ENCODE peak calls at places on chromosomes 12 and 14, in ten cellular contexts. One of them, this sample, is unnamed.

GRCh38 chr12:28114488-28114887 is 75.8 kb upstream of the CCDC91 start:
- DNase-seq in mucosa of gallbladder: no peak
- DNase-seq in IMR-90: peak; percentile 51
- DNase-seq in GM12892: no peak
- DNase-seq in heart right ventricle: no peak
- DNase-seq in neuronal stem cell: no peak
- DNase-seq in head of caudate nucleus: no peak
- DNase-seq in HEK293T: no peak
- DNase-seq in cardiac fibroblast: no peak
- DNase-seq in left ventricle myocardium superior: no peak
- DNase-seq in this sample: no peak

GRCh38 chr12:70070494-70071007 is 172.7 kb upstream of the CNOT2 start:
- DNase-seq in mucosa of gallbladder: no peak
- DNase-seq in IMR-90: no peak
- DNase-seq in GM12892: no peak
- DNase-seq in heart right ventricle: no peak
- DNase-seq in neuronal stem cell: no peak
- DNase-seq in head of caudate nucleus: no peak
- DNase-seq in HEK293T: peak; percentile 36
- DNase-seq in cardiac fibroblast: no peak
- DNase-seq in left ventricle myocardium superior: no peak
- DNase-seq in this sample: no peak

GRCh38 chr14:24238123-24238522 is 4.3 kb downstream of the TINF2 start:
- DNase-seq in mucosa of gallbladder: no peak
- DNase-seq in IMR-90: no peak
- DNase-seq in GM12892: no peak
- DNase-seq in heart right ventricle: no peak
- DNase-seq in neuronal stem cell: no peak
- DNase-seq in head of caudate nucleus: no peak
- DNase-seq in HEK293T: no peak
- DNase-seq in cardiac fibroblast: no peak
- DNase-seq in left ventricle myocardium superior: no peak
- DNase-seq in this sample: no peak

GRCh38 chr12:51910168-51910567 is 2.9 kb downstream of the ACVRL1 start:
- DNase-seq in mucosa of gallbladder: no peak
- DNase-seq in IMR-90: no peak
- DNase-seq in GM12892: no peak
- DNase-seq in heart right ventricle: no peak
- DNase-seq in neuronal stem cell: no peak
- DNase-seq in head of caudate nucleus: no peak
- DNase-seq in HEK293T: no peak
- DNase-seq in cardiac fibroblast: peak; percentile 44
- DNase-seq in left ventricle myocardium superior: no peak
- DNase-seq in this sample: no peak

GRCh38 chr14:35155962-35156361 is 33.6 kb downstream of the PRORP start:
- DNase-seq in mucosa of gallbladder: no peak
- DNase-seq in IMR-90: peak; percentile 79
- DNase-seq in GM12892: peak; percentile 17
- DNase-seq in heart right ventricle: no peak
- DNase-seq in neuronal stem cell: no peak
- DNase-seq in head of caudate nucleus: no peak
- DNase-seq in HEK293T: no peak
- DNase-seq in cardiac fibroblast: peak; percentile 52
- DNase-seq in left ventricle myocardium superior: no peak
- DNase-seq in this sample: no peak

GRCh38 chr12:55073043-55074022 is 52.9 kb upstream of the OR9K2 start:
- DNase-seq in mucosa of gallbladder: peak; percentile 71
- DNase-seq in IMR-90: peak; percentile 70
- DNase-seq in GM12892: no peak
- DNase-seq in heart right ventricle: peak; percentile 75
- DNase-seq in neuronal stem cell: peak; percentile 70
- DNase-seq in head of caudate nucleus: peak; percentile 92
- DNase-seq in HEK293T: peak; percentile 59
- DNase-seq in cardiac fibroblast: peak; percentile 82
- DNase-seq in left ventricle myocardium superior: peak; percentile 71
- DNase-seq in this sample: peak; percentile 49

GRCh38 chr12:108055135-108055534 is 74.0 kb upstream of the WSCD2 start:
- DNase-seq in mucosa of gallbladder: no peak
- DNase-seq in IMR-90: no peak
- DNase-seq in GM12892: no peak
- DNase-seq in heart right ventricle: no peak
- DNase-seq in neuronal stem cell: no peak
- DNase-seq in head of caudate nucleus: no peak
- DNase-seq in HEK293T: no peak
- DNase-seq in cardiac fibroblast: no peak
- DNase-seq in left ventricle myocardium superior: no peak
- DNase-seq in this sample: no peak

GRCh38 chr14:76995279-76996035 is 33.1 kb downstream of the IRF2BPL start:
- DNase-seq in mucosa of gallbladder: no peak
- DNase-seq in IMR-90: no peak
- DNase-seq in GM12892: no peak
- DNase-seq in heart right ventricle: no peak
- DNase-seq in neuronal stem cell: no peak
- DNase-seq in head of caudate nucleus: peak; percentile 79
- DNase-seq in HEK293T: no peak
- DNase-seq in cardiac fibroblast: no peak
- DNase-seq in left ventricle myocardium superior: no peak
- DNase-seq in this sample: no peak

GRCh38 chr12:96219700-96220206 is 25.6 kb downstream of the ELK3 start:
- DNase-seq in mucosa of gallbladder: no peak
- DNase-seq in IMR-90: peak; percentile 98
- DNase-seq in GM12892: no peak
- DNase-seq in heart right ventricle: no peak
- DNase-seq in neuronal stem cell: no peak
- DNase-seq in head of caudate nucleus: peak; percentile 70
- DNase-seq in HEK293T: no peak
- DNase-seq in cardiac fibroblast: peak; percentile 90
- DNase-seq in left ventricle myocardium superior: no peak
- DNase-seq in this sample: no peak

GRCh38 chr12:130965668-130966067 is 12.0 kb downstream of the ADGRD1 start:
- DNase-seq in mucosa of gallbladder: no peak
- DNase-seq in IMR-90: no peak
- DNase-seq in GM12892: no peak
- DNase-seq in heart right ventricle: no peak
- DNase-seq in neuronal stem cell: no peak
- DNase-seq in head of caudate nucleus: no peak
- DNase-seq in HEK293T: no peak
- DNase-seq in cardiac fibroblast: peak; percentile 28
- DNase-seq in left ventricle myocardium superior: no peak
- DNase-seq in this sample: no peak

GRCh38 chr12:121980211-121980891 is 41.3 kb upstream of the BCL7A start:
- DNase-seq in mucosa of gallbladder: no peak
- DNase-seq in IMR-90: peak; percentile 64
- DNase-seq in GM12892: peak; percentile 41
- DNase-seq in heart right ventricle: no peak
- DNase-seq in neuronal stem cell: no peak
- DNase-seq in head of caudate nucleus: no peak
- DNase-seq in HEK293T: no peak
- DNase-seq in cardiac fibroblast: peak; percentile 22
- DNase-seq in left ventricle myocardium superior: no peak
- DNase-seq in this sample: no peak

GRCh38 chr12:129959889-129960288 is 56.1 kb upstream of the TMEM132D start:
- DNase-seq in mucosa of gallbladder: no peak
- DNase-seq in IMR-90: no peak
- DNase-seq in GM12892: no peak
- DNase-seq in heart right ventricle: no peak
- DNase-seq in neuronal stem cell: no peak
- DNase-seq in head of caudate nucleus: no peak
- DNase-seq in HEK293T: no peak
- DNase-seq in cardiac fibroblast: no peak
- DNase-seq in left ventricle myocardium superior: no peak
- DNase-seq in this sample: no peak

GRCh38 chr12:67940780-67941243 is 48.4 kb upstream of the IFNG-AS1 start:
- DNase-seq in mucosa of gallbladder: peak; percentile 43
- DNase-seq in IMR-90: peak; percentile 40
- DNase-seq in GM12892: no peak
- DNase-seq in heart right ventricle: no peak
- DNase-seq in neuronal stem cell: no peak
- DNase-seq in head of caudate nucleus: no peak
- DNase-seq in HEK293T: no peak
- DNase-seq in cardiac fibroblast: peak; percentile 13
- DNase-seq in left ventricle myocardium superior: no peak
- DNase-seq in this sample: no peak

GRCh38 chr14:22600027-22600426 is 1.9 kb downstream of the ABHD4 start:
- DNase-seq in mucosa of gallbladder: no peak
- DNase-seq in IMR-90: no peak
- DNase-seq in GM12892: no peak
- DNase-seq in heart right ventricle: no peak
- DNase-seq in neuronal stem cell: no peak
- DNase-seq in head of caudate nucleus: no peak
- DNase-seq in HEK293T: no peak
- DNase-seq in cardiac fibroblast: no peak
- DNase-seq in left ventricle myocardium superior: no peak
- DNase-seq in this sample: no peak

GRCh38 chr14:52906141-52906601 is 44.7 kb downstream of the FERMT2 start:
- DNase-seq in mucosa of gallbladder: no peak
- DNase-seq in IMR-90: peak; percentile 93
- DNase-seq in GM12892: no peak
- DNase-seq in heart right ventricle: no peak
- DNase-seq in neuronal stem cell: no peak
- DNase-seq in head of caudate nucleus: no peak
- DNase-seq in HEK293T: no peak
- DNase-seq in cardiac fibroblast: peak; percentile 76
- DNase-seq in left ventricle myocardium superior: no peak
- DNase-seq in this sample: no peak

GRCh38 chr12:62654558-62655241 is 188.1 kb downstream of the MON2 start:
- DNase-seq in mucosa of gallbladder: no peak
- DNase-seq in IMR-90: no peak
- DNase-seq in GM12892: no peak
- DNase-seq in heart right ventricle: no peak
- DNase-seq in neuronal stem cell: no peak
- DNase-seq in head of caudate nucleus: no peak
- DNase-seq in HEK293T: no peak
- DNase-seq in cardiac fibroblast: no peak
- DNase-seq in left ventricle myocardium superior: no peak
- DNase-seq in this sample: no peak

GRCh38 chr12:71791473-71792150 is 36.9 kb downstream of the RAB21 start:
- DNase-seq in mucosa of gallbladder: no peak
- DNase-seq in IMR-90: no peak
- DNase-seq in GM12892: no peak
- DNase-seq in heart right ventricle: no peak
- DNase-seq in neuronal stem cell: no peak
- DNase-seq in head of caudate nucleus: no peak
- DNase-seq in HEK293T: no peak
- DNase-seq in cardiac fibroblast: no peak
- DNase-seq in left ventricle myocardium superior: no peak
- DNase-seq in this sample: no peak

GRCh38 chr12:51897181-51897580 is 9.3 kb downstream of the ANKRD33 start:
- DNase-seq in mucosa of gallbladder: no peak
- DNase-seq in IMR-90: no peak
- DNase-seq in GM12892: no peak
- DNase-seq in heart right ventricle: peak; percentile 69
- DNase-seq in neuronal stem cell: no peak
- DNase-seq in head of caudate nucleus: no peak
- DNase-seq in HEK293T: no peak
- DNase-seq in cardiac fibroblast: peak; percentile 76
- DNase-seq in left ventricle myocardium superior: peak; percentile 53
- DNase-seq in this sample: no peak

GRCh38 chr14:52974406-52974805 is 23.6 kb upstream of the FERMT2 start:
- DNase-seq in mucosa of gallbladder: no peak
- DNase-seq in IMR-90: peak; percentile 41
- DNase-seq in GM12892: no peak
- DNase-seq in heart right ventricle: no peak
- DNase-seq in neuronal stem cell: no peak
- DNase-seq in head of caudate nucleus: no peak
- DNase-seq in HEK293T: no peak
- DNase-seq in cardiac fibroblast: no peak
- DNase-seq in left ventricle myocardium superior: no peak
- DNase-seq in this sample: no peak

GRCh38 chr12:31517994-31518393 is 72.9 kb downstream of the DENND5B start:
- DNase-seq in mucosa of gallbladder: no peak
- DNase-seq in IMR-90: peak; percentile 60
- DNase-seq in GM12892: no peak
- DNase-seq in heart right ventricle: no peak
- DNase-seq in neuronal stem cell: no peak
- DNase-seq in head of caudate nucleus: no peak
- DNase-seq in HEK293T: no peak
- DNase-seq in cardiac fibroblast: no peak
- DNase-seq in left ventricle myocardium superior: no peak
- DNase-seq in this sample: no peak

GRCh38 chr12:52182898-52183543 is 8.8 kb downstream of the KRT80 start:
- DNase-seq in mucosa of gallbladder: no peak
- DNase-seq in IMR-90: peak; percentile 59
- DNase-seq in GM12892: no peak
- DNase-seq in heart right ventricle: no peak
- DNase-seq in neuronal stem cell: no peak
- DNase-seq in head of caudate nucleus: no peak
- DNase-seq in HEK293T: no peak
- DNase-seq in cardiac fibroblast: no peak
- DNase-seq in left ventricle myocardium superior: peak; percentile 15
- DNase-seq in this sample: no peak

GRCh38 chr12:50661300-50662120 is 102.4 kb upstream of the ATF1 start:
- DNase-seq in mucosa of gallbladder: no peak
- DNase-seq in IMR-90: no peak
- DNase-seq in GM12892: peak; percentile 8
- DNase-seq in heart right ventricle: no peak
- DNase-seq in neuronal stem cell: no peak
- DNase-seq in head of caudate nucleus: no peak
- DNase-seq in HEK293T: no peak
- DNase-seq in cardiac fibroblast: no peak
- DNase-seq in left ventricle myocardium superior: no peak
- DNase-seq in this sample: no peak

GRCh38 chr12:94571556-94571955 is 78.8 kb downstream of the TMCC3 start:
- DNase-seq in mucosa of gallbladder: peak; percentile 83
- DNase-seq in IMR-90: peak; percentile 76
- DNase-seq in GM12892: no peak
- DNase-seq in heart right ventricle: peak; percentile 54
- DNase-seq in neuronal stem cell: no peak
- DNase-seq in head of caudate nucleus: no peak
- DNase-seq in HEK293T: no peak
- DNase-seq in cardiac fibroblast: peak; percentile 91
- DNase-seq in left ventricle myocardium superior: no peak
- DNase-seq in this sample: no peak

GRCh38 chr12:6772331-6772695 is at the start of gene LAG3:
- DNase-seq in mucosa of gallbladder: no peak
- DNase-seq in IMR-90: no peak
- DNase-seq in GM12892: no peak
- DNase-seq in heart right ventricle: no peak
- DNase-seq in neuronal stem cell: no peak
- DNase-seq in head of caudate nucleus: no peak
- DNase-seq in HEK293T: no peak
- DNase-seq in cardiac fibroblast: no peak
- DNase-seq in left ventricle myocardium superior: peak; percentile 33
- DNase-seq in this sample: no peak

GRCh38 chr14:81453166-81453766 is 53.1 kb upstream of the STON2 start:
- DNase-seq in mucosa of gallbladder: peak; percentile 63
- DNase-seq in IMR-90: peak; percentile 43
- DNase-seq in GM12892: peak; percentile 23
- DNase-seq in heart right ventricle: peak; percentile 51
- DNase-seq in neuronal stem cell: peak; percentile 38
- DNase-seq in head of caudate nucleus: peak; percentile 80
- DNase-seq in HEK293T: peak; percentile 46
- DNase-seq in cardiac fibroblast: peak; percentile 70
- DNase-seq in left ventricle myocardium superior: peak; percentile 40
- DNase-seq in this sample: peak; percentile 18

GRCh38 chr14:99116741-99117295 is 155.2 kb downstream of the BCL11B start:
- DNase-seq in mucosa of gallbladder: peak; percentile 3
- DNase-seq in IMR-90: no peak
- DNase-seq in GM12892: no peak
- DNase-seq in heart right ventricle: no peak
- DNase-seq in neuronal stem cell: no peak
- DNase-seq in head of caudate nucleus: peak; percentile 25
- DNase-seq in HEK293T: no peak
- DNase-seq in cardiac fibroblast: no peak
- DNase-seq in left ventricle myocardium superior: no peak
- DNase-seq in this sample: no peak

GRCh38 chr12:54026640-54027441 is 1.4 kb upstream of the HOXC6 start:
- DNase-seq in mucosa of gallbladder: no peak
- DNase-seq in IMR-90: no peak
- DNase-seq in GM12892: no peak
- DNase-seq in heart right ventricle: no peak
- DNase-seq in neuronal stem cell: no peak
- DNase-seq in head of caudate nucleus: no peak
- DNase-seq in HEK293T: no peak
- DNase-seq in cardiac fibroblast: no peak
- DNase-seq in left ventricle myocardium superior: no peak
- DNase-seq in this sample: no peak

GRCh38 chr12:26628234-26628633 is 204.8 kb downstream of the ITPR2 start:
- DNase-seq in mucosa of gallbladder: no peak
- DNase-seq in IMR-90: peak; percentile 39
- DNase-seq in GM12892: no peak
- DNase-seq in heart right ventricle: no peak
- DNase-seq in neuronal stem cell: no peak
- DNase-seq in head of caudate nucleus: no peak
- DNase-seq in HEK293T: no peak
- DNase-seq in cardiac fibroblast: no peak
- DNase-seq in left ventricle myocardium superior: no peak
- DNase-seq in this sample: no peak

This sample was measured in substantia nigra.